ENCODE peak calls at places on chromosomes 3 and 15, in five cellular contexts. C is breast epithelium, Q is NCI-H2171, A is bronchial epithelial cell, R is GM12865. N is an unnamed sample.

GRCh38 chr15:99732711-99733267 is 448 bp downstream of the LYSMD4 start:
- DNase-seq in C (peak), Q (no peak), A (no peak), R (peak), N (peak)

GRCh38 chr3:155661730-155662129 is 83.1 kb downstream of the PLCH1 start:
- DNase-seq in C (no peak), Q (no peak), A (peak), R (no peak), N (no peak)

GRCh38 chr3:28240440-28240839 is 979 bp upstream of the CMC1 start:
- DNase-seq in C (no peak), Q (peak), A (no peak), R (no peak), N (no peak)

GRCh38 chr3:19107719-19108118 is 40.6 kb upstream of the KCNH8 start:
- DNase-seq in C (no peak), Q (no peak), A (no peak), R (no peak), N (no peak)

GRCh38 chr15:76448755-76449154 is 112.2 kb downstream of the ISL2 start:
- DNase-seq in C (no peak), Q (no peak), A (no peak), R (no peak), N (no peak)

GRCh38 chr3:163768048-163768447 is 1310.2 kb downstream of the SI start:
- DNase-seq in C (no peak), Q (no peak), A (no peak), R (no peak), N (no peak)

GRCh38 chr3:43162573-43163084 is 56.8 kb upstream of the POMGNT2 start:
- DNase-seq in C (no peak), Q (no peak), A (no peak), R (peak), N (no peak)

GRCh38 chr3:172675371-172676193 is 35.3 kb downstream of the NCEH1 start:
- DNase-seq in C (no peak), Q (no peak), A (peak), R (peak), N (no peak)

GRCh38 chr3:111594205-111594604 is 941 bp downstream of the ZBED2 start:
- DNase-seq in C (no peak), Q (no peak), A (peak), R (peak), N (peak)

GRCh38 chr15:60137711-60138396 is 133.7 kb downstream of the FOXB1 start:
- DNase-seq in C (no peak), Q (no peak), A (peak), R (no peak), N (peak)

GRCh38 chr3:192207661-192208060 is 519.7 kb downstream of the FGF12 start:
- DNase-seq in C (no peak), Q (no peak), A (no peak), R (no peak), N (no peak)

GRCh38 chr3:123229145-123229544 is 27.4 kb downstream of the SEC22A start:
- DNase-seq in C (no peak), Q (no peak), A (no peak), R (no peak), N (no peak)

GRCh38 chr15:74817370-74817737 is 4.7 kb downstream of the LMAN1L start:
- DNase-seq in C (peak), Q (no peak), A (peak), R (peak), N (peak)

GRCh38 chr3:50303038-50303815 is at the start of gene HYAL1:
- DNase-seq in C (no peak), Q (no peak), A (peak), R (peak), N (no peak)

GRCh38 chr15:65376767-65377104 is 1.1 kb downstream of the IGDCC3 start:
- DNase-seq in C (no peak), Q (peak), A (no peak), R (no peak), N (no peak)

GRCh38 chr3:195226900-195227447 is 44.0 kb downstream of the XXYLT1 start:
- DNase-seq in C (no peak), Q (no peak), A (no peak), R (no peak), N (no peak)

GRCh38 chr3:66539466-66539989 is 38.7 kb upstream of the LRIG1 start:
- DNase-seq in C (no peak), Q (no peak), A (no peak), R (no peak), N (no peak)

GRCh38 chr3:122942937-122943827 is 84.4 kb downstream of the SEMA5B start:
- DNase-seq in C (peak), Q (no peak), A (peak), R (peak), N (peak)

N was measured in RWPE1.